ENCODE peak calls at places on chromosomes 7 and 10, in five cellular contexts. X is endothelial cell of umbilical vein; N is tibial artery; G is heart right ventricle; M is CD4-positive, alpha-beta memory T cell. W is an unnamed sample. For H3K4me1, the result is how much of the 10 kb centered on the place peaks cover.

GRCh38 chr7:116356979-116357378 is 142.6 kb upstream of the CAV2 start:
- DNase-seq in X (peak), N (no peak), G (no peak), M (no peak), W (no peak)

GRCh38 chr7:11327633-11328032 is 354.0 kb downstream of the PHF14 start:
- DNase-seq in X (no peak), N (no peak), G (no peak), M (no peak), W (no peak)

GRCh38 chr7:89966100-89966499 is 188.2 kb upstream of the STEAP1 start:
- DNase-seq in X (no peak), N (no peak), G (no peak), M (no peak), W (no peak)

GRCh38 chr7:71480814-71481213 is 348.9 kb downstream of the GALNT17 start:
- DNase-seq in X (no peak), N (peak), G (no peak), M (no peak), W (no peak)

GRCh38 chr7:23332193-23332592 is 33.1 kb downstream of the MALSU1 start:
- DNase-seq in X (peak), N (no peak), G (no peak), M (no peak), W (no peak)

GRCh38 chr10:23344251-23344841 is at the start of gene C10orf67:
- DNase-seq in X (no peak), N (no peak), G (peak), M (no peak), W (no peak)

GRCh38 chr7:98329100-98329871 is 47.8 kb downstream of the BRI3 start:
- DNase-seq in X (no peak), N (no peak), G (peak), M (no peak), W (no peak)

GRCh38 chr7:157543276-157543675 is 206.5 kb downstream of the DNAJB6 start:
- DNase-seq in X (no peak), N (peak), G (no peak), M (no peak), W (no peak)

GRCh38 chr7:127900735-127901685 is 130.2 kb downstream of the LRRC4 start:
- DNase-seq in X (no peak), N (no peak), G (no peak), M (no peak), W (no peak)

GRCh38 chr10:78516741-78517140 is 483.1 kb downstream of the RPS24 start:
- DNase-seq in X (no peak), N (no peak), G (no peak), M (no peak), W (no peak)

GRCh38 chr7:85954961-85955360 is 688.7 kb upstream of the GRM3 start:
- DNase-seq in X (no peak), N (no peak), G (no peak), M (no peak), W (no peak)

DNA sequence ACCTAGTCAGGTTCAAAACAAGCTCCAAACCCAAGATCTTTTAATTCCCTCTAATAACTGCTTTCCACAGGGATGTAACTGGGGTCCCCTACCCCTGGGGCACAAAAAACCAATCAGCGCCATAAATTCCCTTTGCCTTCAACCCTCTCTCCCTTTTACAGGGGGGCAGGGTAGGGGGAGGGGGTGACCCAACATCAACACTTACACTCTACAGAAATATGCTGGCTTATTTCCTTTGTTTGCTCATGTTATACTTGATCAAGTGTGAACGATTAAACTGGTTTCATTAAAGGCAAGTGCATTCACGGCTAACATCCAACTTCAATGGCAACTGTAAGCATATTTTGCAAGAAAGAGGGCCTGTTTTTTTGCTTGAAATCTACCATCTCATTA is 2.9 kb downstream of the CTBP2 start:
- DNase-seq in X (peak), N (no peak), G (no peak), M (no peak), W (no peak)
- H3K4me1 ChIP-seq in X (half or more), N (under half), G (half or more), M (under half), W (under half)

DNA sequence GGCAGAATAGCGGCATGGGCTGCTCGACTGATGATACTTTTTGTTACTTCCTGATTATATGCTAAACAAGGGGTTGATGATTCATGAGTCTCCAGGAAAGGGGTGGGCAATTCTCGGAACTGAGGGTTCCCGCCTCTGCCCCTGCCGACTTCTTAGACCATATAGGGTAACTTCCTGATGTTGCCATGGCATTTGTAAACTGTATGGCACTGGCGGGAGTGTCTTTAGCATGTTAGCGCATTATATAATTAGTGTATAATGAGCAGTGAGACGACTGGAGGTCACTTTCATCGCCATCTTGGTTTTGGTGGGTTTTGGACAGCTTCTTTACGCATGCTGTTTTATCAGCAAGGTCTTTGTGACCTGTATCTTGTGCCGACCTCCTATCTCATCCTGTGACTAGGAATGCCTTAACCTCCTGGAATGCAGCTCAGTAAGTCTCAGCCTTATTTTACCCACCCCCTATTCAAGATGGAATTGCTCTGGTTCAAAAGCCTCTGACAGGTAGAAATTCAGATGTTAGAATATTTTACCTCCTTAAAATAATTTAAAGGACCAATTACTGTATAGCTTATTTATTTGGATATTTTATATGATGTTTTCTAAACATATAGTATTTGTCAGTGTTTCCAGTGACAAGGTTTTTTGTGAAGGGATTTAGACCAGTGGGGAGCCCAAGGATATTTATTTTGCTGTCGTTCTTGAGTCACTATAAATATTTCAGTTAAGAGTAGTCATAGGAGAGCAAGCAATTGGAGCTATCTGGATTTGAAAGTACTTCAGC is 90.1 kb upstream of the PIK3CG start:
- DNase-seq in X (peak), N (no peak), G (no peak), M (no peak), W (no peak)
- H3K4me1 ChIP-seq in X (under half), N (under half), G (under half), M (under half), W (under half)

GRCh38 chr7:139804571-139804970 is 24.5 kb upstream of the TBXAS1 start:
- DNase-seq in X (no peak), N (no peak), G (no peak), M (no peak), W (no peak)

GRCh38 chr7:139808846-139809442 is 20.1 kb upstream of the TBXAS1 start:
- DNase-seq in X (no peak), N (no peak), G (no peak), M (no peak), W (no peak)

GRCh38 chr7:139811106-139811505 is 18.0 kb upstream of the TBXAS1 start:
- DNase-seq in X (no peak), N (no peak), G (no peak), M (no peak), W (no peak)

GRCh38 chr7:139808401-139808800 is 20.7 kb upstream of the TBXAS1 start:
- DNase-seq in X (no peak), N (no peak), G (no peak), M (no peak), W (no peak)

DNA sequence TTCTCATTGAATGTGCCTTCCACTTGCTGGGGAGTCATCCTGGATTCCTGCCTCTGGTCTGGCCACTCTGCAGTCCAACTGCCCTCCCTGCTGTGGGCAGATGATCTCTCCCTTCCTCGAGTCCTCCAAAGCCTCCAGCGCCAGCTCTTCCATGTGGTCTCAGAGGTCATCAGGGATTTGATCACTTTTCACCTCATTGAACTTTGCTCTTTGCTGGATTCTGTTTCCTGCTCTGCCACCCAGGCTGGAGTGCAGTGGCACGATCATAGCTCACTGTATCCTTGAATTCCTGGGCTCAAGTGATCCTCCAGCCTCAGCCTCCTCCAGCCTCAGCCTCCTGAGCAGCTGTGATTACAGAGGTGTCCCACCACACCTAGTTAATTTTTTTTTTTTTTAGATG is 22.1 kb upstream of the TBXAS1 start:
- DNase-seq in X (no peak), N (no peak), G (no peak), M (no peak), W (no peak)
- H3K4me1 ChIP-seq in X (under half), N (under half), G (under half), M (under half), W (under half)

GRCh38 chr7:55070839-55071238 is 52.0 kb downstream of the EGFR start:
- DNase-seq in X (no peak), N (no peak), G (no peak), M (no peak), W (no peak)

GRCh38 chr7:55073051-55073511 is 54.3 kb downstream of the EGFR start:
- DNase-seq in X (no peak), N (no peak), G (no peak), M (no peak), W (no peak)

GRCh38 chr7:55074008-55074499 is 55.2 kb downstream of the EGFR start:
- DNase-seq in X (peak), N (no peak), G (peak), M (peak), W (no peak)

GRCh38 chr7:55071411-55072188 is 52.8 kb downstream of the EGFR start:
- DNase-seq in X (no peak), N (no peak), G (no peak), M (no peak), W (no peak)

GRCh38 chr7:55072251-55072650 is 53.4 kb downstream of the EGFR start:
- DNase-seq in X (no peak), N (no peak), G (no peak), M (no peak), W (no peak)
- H3K4me1 ChIP-seq in X (under half), N (under half), G (under half), M (under half), W (under half)

DNA sequence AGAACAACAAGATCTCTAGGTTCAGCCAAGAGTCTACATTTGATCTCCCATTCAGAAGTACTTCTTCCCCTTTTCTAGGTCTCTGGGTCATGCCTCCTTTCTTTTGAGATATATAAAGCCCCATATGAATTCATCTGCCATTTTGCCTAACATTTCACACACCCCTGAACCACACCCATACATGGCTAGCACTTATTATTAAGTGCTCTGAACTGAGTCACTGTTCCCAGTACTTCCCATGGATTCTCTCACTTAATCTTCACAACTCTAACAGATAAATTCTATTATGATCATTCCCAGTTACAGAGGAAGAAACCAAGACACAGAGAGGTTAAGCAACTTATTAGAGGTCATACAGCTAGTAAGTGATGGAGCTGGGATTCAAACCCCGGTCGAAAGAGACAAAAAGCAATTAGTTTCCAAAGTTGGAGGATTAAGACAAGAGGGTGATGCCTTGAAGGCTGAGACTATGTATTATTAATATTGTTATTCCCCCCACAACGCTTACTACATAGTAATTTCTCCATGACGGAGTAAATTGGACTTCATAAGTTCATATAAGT is 17.2 kb downstream of the MYOF start:
- DNase-seq in X (peak), N (no peak), G (no peak), M (no peak), W (no peak)
- H3K4me1 ChIP-seq in X (half or more), N (under half), G (under half), M (under half), W (under half)

GRCh38 chr10:11210211-11210922 is 192.7 kb downstream of the CELF2 start:
- DNase-seq in X (peak), N (no peak), G (no peak), M (no peak), W (no peak)

GRCh38 chr10:11212686-11213085 is 195.0 kb downstream of the CELF2 start:
- DNase-seq in X (no peak), N (no peak), G (no peak), M (no peak), W (no peak)

GRCh38 chr10:11213156-11213555 is 195.5 kb downstream of the CELF2 start:
- DNase-seq in X (peak), N (no peak), G (no peak), M (no peak), W (no peak)

GRCh38 chr10:11214407-11214806 is 196.7 kb downstream of the CELF2 start:
- DNase-seq in X (no peak), N (no peak), G (no peak), M (no peak), W (no peak)

GRCh38 chr10:11212285-11212684 is 194.6 kb downstream of the CELF2 start:
- DNase-seq in X (peak), N (no peak), G (no peak), M (no peak), W (no peak)
- H3K4me1 ChIP-seq in X (under half), N (under half), G (half or more), M (half or more), W (half or more)

GRCh38 chr7:143391462-143392404 is 10.6 kb downstream of the ZYX start:
- DNase-seq in X (peak), N (peak), G (peak), M (no peak), W (no peak)
- H3K4me1 ChIP-seq in X (half or more), N (under half), G (half or more), M (under half), W (under half)

GRCh38 chr10:80185522-80186299 is 19.6 kb downstream of the ANXA11 start:
- DNase-seq in X (no peak), N (no peak), G (no peak), M (no peak), W (no peak)

GRCh38 chr10:80186364-80187012 is 18.8 kb downstream of the ANXA11 start:
- DNase-seq in X (no peak), N (peak), G (peak), M (no peak), W (no peak)

GRCh38 chr10:80187060-80187459 is 18.3 kb downstream of the ANXA11 start:
- DNase-seq in X (no peak), N (no peak), G (no peak), M (no peak), W (no peak)

GRCh38 chr10:80188713-80189112 is 16.6 kb downstream of the ANXA11 start:
- DNase-seq in X (no peak), N (no peak), G (no peak), M (no peak), W (no peak)

DNA sequence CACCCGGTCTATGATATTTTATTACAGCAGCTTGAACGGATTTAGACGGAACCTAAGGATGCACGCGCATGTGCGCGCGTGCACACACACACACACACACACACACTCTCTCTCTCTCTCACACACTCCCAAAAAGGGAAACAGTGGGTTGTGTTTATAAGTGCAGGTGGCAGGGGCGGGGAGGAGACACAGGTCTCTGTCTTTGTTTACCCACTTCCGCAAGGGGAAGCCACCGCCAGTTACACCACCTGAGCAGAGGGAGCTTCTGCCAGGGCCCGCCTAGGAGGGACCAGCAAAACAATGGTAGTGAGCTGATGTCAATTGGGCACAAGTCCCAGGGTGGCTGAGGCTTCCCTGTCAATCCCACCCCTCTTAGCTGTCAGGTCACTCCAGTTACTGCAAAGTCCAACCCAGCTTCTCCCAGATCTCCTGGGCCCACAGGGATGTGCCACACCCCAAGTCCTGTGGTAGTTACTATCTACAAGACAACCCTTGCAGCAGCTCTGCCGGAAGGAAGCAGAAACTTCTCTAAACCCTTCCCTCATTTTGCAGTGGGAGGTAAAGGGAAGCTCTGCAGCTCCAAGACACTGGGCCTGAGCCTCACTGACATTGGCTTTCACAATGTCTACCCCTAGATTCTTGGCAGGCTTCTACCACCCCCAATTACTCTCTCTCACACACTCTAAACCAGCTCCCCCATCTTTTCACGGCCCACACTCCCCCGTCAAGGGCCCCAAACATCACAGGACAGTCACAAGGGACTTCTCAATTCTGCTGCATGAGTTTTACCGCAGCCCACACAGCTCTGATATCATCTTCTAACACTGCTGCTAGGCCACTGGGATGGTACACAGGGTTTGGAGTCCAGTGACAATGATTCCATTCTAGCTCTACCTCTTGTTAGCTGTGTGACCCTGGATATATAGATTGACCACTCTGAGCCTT is 17.6 kb downstream of the ANXA11 start:
- DNase-seq in X (no peak), N (no peak), G (no peak), M (peak), W (peak)
- H3K4me1 ChIP-seq in X (under half), N (under half), G (half or more), M (half or more), W (under half)

GRCh38 chr10:128854965-128855364 is 612.1 kb upstream of the MGMT start:
- DNase-seq in X (peak), N (peak), G (peak), M (no peak), W (no peak)
- H3K4me1 ChIP-seq in X (under half), N (under half), G (under half), M (under half), W (under half)

GRCh38 chr10:62011558-62011957 is 110.1 kb downstream of the ARID5B start:
- DNase-seq in X (no peak), N (no peak), G (no peak), M (no peak), W (no peak)
- H3K4me1 ChIP-seq in X (under half), N (under half), G (under half), M (under half), W (under half)